ENCODE peak calls at places on chromosomes 1 and 21, in ten cellular contexts. Q is COR-L47; Z is PC-3; A is left ventricle myocardium superior; L is thoracic aorta; P is mucosa of descending colon; T is M059J; C is stimulated activated CD8-positive, alpha-beta memory T cell treated with anti-CD3 and anti-CD28 coated beads, Interleukin-15, amount 100 ng/mL, for 24 hours; U is astrocyte of the cerebellum; V is CD4-positive, alpha-beta T cell. X is an unnamed sample.
A peak's percentile ranks its signal among the peaks of the same experiment; 100 is the strongest.

GRCh38 chr1:201714542-201715276 is 114.2 kb upstream of the IPO9 start:
- DNase-seq in Q (no peak), Z (peak; percentile 95), A (peak; percentile 72), L (peak; percentile 98), P (peak; percentile 66), T (peak; percentile 100), C (no peak), U (peak; percentile 96), V (no peak), X (no peak)

GRCh38 chr21:27759091-27759659 is 792.3 kb upstream of the ADAMTS5 start:
- DNase-seq in Q (no peak), Z (peak; percentile 39), A (peak; percentile 42), L (no peak), P (peak; percentile 68), T (peak; percentile 25), C (no peak), U (no peak), V (no peak), X (no peak)

GRCh38 chr1:86739901-86740507 is 35.6 kb downstream of the SH3GLB1 start:
- DNase-seq in Q (no peak), Z (no peak), A (no peak), L (no peak), P (no peak), T (no peak), C (no peak), U (no peak), V (no peak), X (no peak)

GRCh38 chr1:40053138-40053887 is 12.8 kb downstream of the CAP1 start:
- DNase-seq in Q (no peak), Z (no peak), A (no peak), L (no peak), P (no peak), T (no peak), C (no peak), U (no peak), V (no peak), X (no peak)

GRCh38 chr1:177966199-177966598 is 3.7 kb downstream of the SEC16B start:
- DNase-seq in Q (no peak), Z (no peak), A (no peak), L (no peak), P (no peak), T (peak; percentile 29), C (no peak), U (no peak), V (no peak), X (no peak)

GRCh38 chr1:117582341-117582902 is 23.4 kb upstream of the TENT5C start:
- DNase-seq in Q (no peak), Z (no peak), A (no peak), L (no peak), P (no peak), T (no peak), C (no peak), U (no peak), V (no peak), X (no peak)

GRCh38 chr1:89114662-89115061 is 11.3 kb downstream of the GBP2 start:
- DNase-seq in Q (no peak), Z (no peak), A (no peak), L (no peak), P (no peak), T (no peak), C (no peak), U (no peak), V (no peak), X (no peak)

GRCh38 chr1:210339500-210339899 is 10.8 kb downstream of the HHAT start:
- DNase-seq in Q (no peak), Z (no peak), A (no peak), L (no peak), P (no peak), T (peak; percentile 13), C (no peak), U (no peak), V (no peak), X (no peak)

GRCh38 chr1:157073944-157074685 is 25.5 kb downstream of the ETV3L start:
- DNase-seq in Q (no peak), Z (peak; percentile 49), A (peak; percentile 80), L (no peak), P (peak; percentile 86), T (peak; percentile 51), C (no peak), U (no peak), V (peak; percentile 10), X (peak; percentile 61)

GRCh38 chr1:13889495-13889894 is 189.5 kb downstream of the PRDM2 start:
- DNase-seq in Q (no peak), Z (no peak), A (no peak), L (no peak), P (no peak), T (no peak), C (no peak), U (no peak), V (no peak), X (no peak)

GRCh38 chr1:35164893-35165292 is 28.1 kb downstream of the SFPQ start:
- DNase-seq in Q (no peak), Z (no peak), A (no peak), L (no peak), P (no peak), T (no peak), C (no peak), U (no peak), V (no peak), X (no peak)

GRCh38 chr1:154405762-154406571 is 824 bp downstream of the IL6R start:
- DNase-seq in Q (no peak), Z (peak; percentile 86), A (peak; percentile 91), L (peak; percentile 88), P (peak; percentile 81), T (peak; percentile 81), C (no peak), U (no peak), V (peak; percentile 39), X (peak; percentile 57)

GRCh38 chr1:65393928-65394327 is 26.5 kb upstream of the LEPR start:
- DNase-seq in Q (no peak), Z (no peak), A (no peak), L (no peak), P (no peak), T (no peak), C (no peak), U (no peak), V (no peak), X (no peak)

GRCh38 chr1:210695041-210695440 is 366.3 kb downstream of the HHAT start:
- DNase-seq in Q (no peak), Z (no peak), A (no peak), L (no peak), P (no peak), T (peak; percentile 61), C (no peak), U (no peak), V (no peak), X (no peak)

GRCh38 chr21:42358937-42359336 is 7.4 kb downstream of the TFF1 start:
- DNase-seq in Q (no peak), Z (no peak), A (no peak), L (no peak), P (no peak), T (no peak), C (no peak), U (no peak), V (no peak), X (no peak)

GRCh38 chr1:228452194-228453021 is 34.8 kb upstream of the RNF187 start:
- DNase-seq in Q (no peak), Z (no peak), A (no peak), L (no peak), P (no peak), T (peak; percentile 84), C (no peak), U (no peak), V (no peak), X (no peak)

X was measured in activated CD8-positive, alpha-beta memory T cell treated with anti-CD3 and anti-CD28 coated beads, Interleukin-2, amount 10 ng/mL, durations not matched to agents 7 days and 5 days.